ENCODE peak calls at places on chromosomes 5 and 9, in nine cellular contexts. K, M, S, A, O, N, Y, W and Q are unnamed samples. For H3K9me3, the result is how much of the 10 kb centered on the place peaks cover.

GRCh38 chr9:122005597-122005996 is 87.5 kb downstream of the TTLL11 start:
- DNase-seq in K (no peak), M (peak), S (no peak), A (no peak), O (no peak), N (no peak), Y (no peak), W (peak), Q (no peak)

GRCh38 chr9:129962889-129963703 is 79.9 kb downstream of the FNBP1 start:
- DNase-seq in K (peak), M (peak), S (peak), A (peak), O (peak), N (peak), Y (peak), W (no peak), Q (peak)

GRCh38 chr9:121750259-121750714 is 98.9 kb downstream of the DAB2IP start:
- DNase-seq in K (no peak), M (peak), S (no peak), A (no peak), O (no peak), N (no peak), Y (no peak), W (no peak), Q (peak)

GRCh38 chr9:89418882-89419641 is 78.9 kb downstream of the SEMA4D start:
- DNase-seq in K (peak), M (no peak), S (no peak), A (peak), O (no peak), N (no peak), Y (no peak), W (no peak), Q (no peak)

GRCh38 chr5:35229076-35230042 is 928 bp downstream of the PRLR start:
- DNase-seq in K (no peak), M (peak), S (no peak), A (no peak), O (peak), N (no peak), Y (no peak), W (no peak), Q (no peak)

GRCh38 chr5:170451764-170452365 is 52.0 kb upstream of the KCNIP1 start:
- DNase-seq in K (no peak), M (no peak), S (no peak), A (no peak), O (no peak), N (peak), Y (no peak), W (peak), Q (no peak)

GRCh38 chr5:147169399-147169798 is 65.4 kb upstream of the STK32A start:
- DNase-seq in K (no peak), M (no peak), S (no peak), A (no peak), O (peak), N (peak), Y (no peak), W (no peak), Q (no peak)

GRCh38 chr5:142433526-142434321 is 108.9 kb upstream of the SPRY4 start:
- DNase-seq in K (no peak), M (no peak), S (no peak), A (no peak), O (no peak), N (peak), Y (no peak), W (no peak), Q (peak)

GRCh38 chr9:114504341-114505186 is 709 bp downstream of the WHRN start:
- DNase-seq in K (peak), M (peak), S (peak), A (no peak), O (peak), N (peak), Y (peak), W (peak), Q (no peak)

GRCh38 chr5:476102-476813 is 33.3 kb downstream of the EXOC3 start:
- DNase-seq in K (no peak), M (no peak), S (no peak), A (no peak), O (no peak), N (no peak), Y (peak), W (no peak), Q (no peak)

GRCh38 chr5:91754990-91755389 is 371.9 kb upstream of the ARRDC3 start:
- DNase-seq in K (no peak), M (no peak), S (no peak), A (no peak), O (no peak), N (no peak), Y (no peak), W (no peak), Q (no peak)

GRCh38 chr5:13034048-13034447 is 910.4 kb downstream of the DNAH5 start:
- DNase-seq in K (no peak), M (no peak), S (no peak), A (no peak), O (no peak), N (peak), Y (no peak), W (no peak), Q (no peak)
- H3K9me3 ChIP-seq in K (under half), M (under half), S (under half), A (under half), O (under half), N (under half), Y (under half), W (under half), Q (under half)

GRCh38 chr5:74241751-74242140 is 398.8 kb downstream of the ENC1 start:
- DNase-seq in K (no peak), M (no peak), S (no peak), A (no peak), O (no peak), N (peak), Y (no peak), W (no peak), Q (no peak)
- H3K27ac ChIP-seq in K (no peak), M (no peak), S (no peak), A (no peak), O (no peak), N (no peak), Y (no peak), W (no peak), Q (peak)

GRCh38 chr9:96462538-96462937 is 12.6 kb downstream of the HABP4 start:
- DNase-seq in K (no peak), M (peak), S (no peak), A (no peak), O (no peak), N (no peak), Y (no peak), W (no peak), Q (no peak)
- H3K4me3 ChIP-seq in K (no peak), M (no peak), S (no peak), A (no peak), O (no peak), N (no peak), Y (no peak), W (no peak), Q (no peak)

GRCh38 chr9:138101444-138102234 is 224.1 kb downstream of the CACNA1B start:
- DNase-seq in K (no peak), M (no peak), S (no peak), A (no peak), O (peak), N (no peak), Y (peak), W (no peak), Q (no peak)
- H3K9me3 ChIP-seq in K (under half), M (under half), S (under half), A (under half), O (under half), N (under half), Y (under half), W (under half), Q (under half)

DNA sequence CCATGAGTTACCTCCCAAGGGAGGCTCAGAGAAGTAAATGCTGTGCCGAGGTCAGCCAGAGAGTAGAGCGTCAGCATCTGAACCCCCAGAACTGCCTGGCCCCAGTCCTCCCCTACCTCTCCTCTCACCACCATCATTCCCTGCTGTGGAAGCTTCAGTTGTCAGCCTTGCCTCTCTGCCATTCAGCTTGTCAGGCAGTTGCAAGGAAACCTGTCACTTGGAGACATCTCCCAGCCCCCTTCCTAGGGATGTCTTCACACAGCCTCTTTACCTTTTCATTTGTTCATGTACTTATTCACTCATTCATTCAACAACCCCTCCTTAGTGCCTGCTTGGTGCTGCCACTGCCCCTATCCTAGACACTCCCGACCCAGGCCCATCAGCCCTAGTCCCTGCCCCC is 2.1 kb downstream of the RGS14 start:
- DNase-seq in K (no peak), M (no peak), S (no peak), A (no peak), O (no peak), N (no peak), Y (no peak), W (no peak), Q (no peak)
- H3K27ac ChIP-seq in K (no peak), M (no peak), S (no peak), A (no peak), O (no peak), N (no peak), Y (no peak), W (no peak), Q (no peak)